ENCODE peak calls at places on chromosomes 4 and X, in five cellular contexts. E is brain microvascular endothelial cell, R is lower leg skin, A is DMS153, H is HuH-7.5. D is an unnamed sample.
A peak's percentile ranks its signal among the peaks of the same experiment; 100 is the strongest.

GRCh38 chr4:113540859-113541258 is 220.7 kb downstream of the CAMK2D start:
- DNase-seq in E (no peak), R (no peak), A (no peak), H (no peak), D (no peak)

GRCh38 chr4:91113130-91113706 is 986.0 kb downstream of the CCSER1 start:
- DNase-seq in E (peak; percentile 4), R (no peak), A (no peak), H (no peak), D (no peak)

GRCh38 chrX:153557618-153558017 is 40.2 kb downstream of the ATP2B3 start:
- DNase-seq in E (no peak), R (no peak), A (no peak), H (no peak), D (no peak)

GRCh38 chrX:34332336-34332735 is 200.2 kb upstream of the FAM47A start:
- DNase-seq in E (peak; percentile 2), R (no peak), A (no peak), H (no peak), D (no peak)

GRCh38 chr4:148757171-148757570 is 315.0 kb upstream of the NR3C2 start:
- DNase-seq in E (peak; percentile 0), R (no peak), A (no peak), H (no peak), D (no peak)

GRCh38 chrX:155718964-155719586 is 106.3 kb upstream of the TMLHE start:
- DNase-seq in E (peak; percentile 1), R (no peak), A (no peak), H (no peak), D (no peak)

GRCh38 chr4:77268108-77268507 is 111.1 kb downstream of the CCNG2 start:
- DNase-seq in E (no peak), R (no peak), A (no peak), H (no peak), D (no peak)

GRCh38 chr4:22099896-22100295 is 151.3 kb upstream of the KCNIP4 start:
- DNase-seq in E (peak; percentile 51), R (no peak), A (no peak), H (no peak), D (no peak)

GRCh38 chrX:39477438-39478120 is 620.2 kb downstream of the BCOR start:
- DNase-seq in E (peak; percentile 9), R (no peak), A (peak; percentile 86), H (no peak), D (no peak)

GRCh38 chr4:148373093-148373492 is 69.1 kb downstream of the NR3C2 start:
- DNase-seq in E (no peak), R (no peak), A (no peak), H (no peak), D (no peak)

GRCh38 chr4:52638717-52639116 is 20.4 kb downstream of the USP46 start:
- DNase-seq in E (no peak), R (no peak), A (no peak), H (no peak), D (no peak)

GRCh38 chr4:127870688-127871087 is 10.0 kb upstream of the PLK4 start:
- DNase-seq in E (peak; percentile 51), R (no peak), A (no peak), H (no peak), D (no peak)

GRCh38 chrX:53795583-53795982 is 109.1 kb upstream of the HUWE1 start:
- DNase-seq in E (peak; percentile 6), R (no peak), A (no peak), H (no peak), D (no peak)

GRCh38 chrX:136146614-136147319 is 566 bp upstream of the FHL1 start:
- DNase-seq in E (no peak), R (no peak), A (no peak), H (no peak), D (no peak)

GRCh38 chr4:160983035-160983434 is 1180.8 kb downstream of the FSTL5 start:
- DNase-seq in E (no peak), R (no peak), A (no peak), H (no peak), D (no peak)

GRCh38 chr4:181582595-181582994 is 660.6 kb upstream of the TENM3 start:
- DNase-seq in E (no peak), R (no peak), A (no peak), H (no peak), D (no peak)

GRCh38 chrX:115591856-115592842 is 31.2 kb downstream of the PLS3 start:
- DNase-seq in E (no peak), R (no peak), A (no peak), H (no peak), D (no peak)

GRCh38 chr4:16692021-16692420 is 206.4 kb downstream of the LDB2 start:
- DNase-seq in E (no peak), R (no peak), A (no peak), H (no peak), D (no peak)

GRCh38 chr4:173013232-173013932 is 155.2 kb upstream of the GALNT7 start:
- DNase-seq in E (peak; percentile 50), R (peak; percentile 19), A (peak; percentile 31), H (no peak), D (no peak)

GRCh38 chr4:56772134-56772533 is 49.4 kb downstream of the SPINK2 start:
- DNase-seq in E (no peak), R (no peak), A (no peak), H (no peak), D (no peak)

GRCh38 chr4:5206391-5206790 is 155.1 kb downstream of the STK32B start:
- DNase-seq in E (peak; percentile 84), R (peak; percentile 55), A (peak; percentile 79), H (no peak), D (no peak)

GRCh38 chr4:19224820-19225219 is 1026.9 kb upstream of the SLIT2 start:
- DNase-seq in E (no peak), R (no peak), A (no peak), H (no peak), D (no peak)

GRCh38 chr4:149823770-149824221 is 8.2 kb upstream of the IQCM start:
- DNase-seq in E (peak; percentile 61), R (no peak), A (no peak), H (no peak), D (no peak)

GRCh38 chr4:158996669-158997074 is 106.2 kb upstream of the RAPGEF2 start:
- DNase-seq in E (peak; percentile 94), R (peak; percentile 27), A (peak; percentile 53), H (no peak), D (no peak)